ENCODE peak calls at places on chromosomes 7 and 10, in ten cellular contexts. H is occipital lobe; X is activated CD8-positive, alpha-beta T cell treated with anti-CD3 and anti-CD28 coated beads, Interleukin-2, amount 10 ng/mL, durations not matched to agents 7 days and 5 days; S is hypothalamus; J is H54; P is NT2/D1; I is astrocyte of the spinal cord; U is effector CD4-positive, alpha-beta T cell; Y is CD4-positive, CD25-positive, alpha-beta regulatory T cell; D is substantia nigra. K is an unnamed sample.

GRCh38 chr10:103584216-103585010 is 90.9 kb downstream of the NEURL1 start:
- DNase-seq in H (peak), P (no peak), I (no peak), Y (peak), S (no peak), D (no peak), J (no peak), U (peak), X (peak), K (no peak)

GRCh38 chr7:90409667-90410066 is 6.4 kb downstream of the CLDN12 start:
- DNase-seq in U (no peak), J (no peak), D (no peak), X (no peak), P (no peak), H (no peak), Y (no peak), S (no peak), I (no peak), K (no peak)

GRCh38 chr7:108004220-108005142 is 1.5 kb upstream of the LAMB1 start:
- DNase-seq in I (peak), U (no peak), S (no peak), J (no peak), X (no peak), H (no peak), P (no peak), D (no peak), Y (no peak), K (peak)

GRCh38 chr7:44565097-44565794 is 8.5 kb downstream of the DDX56 start:
- DNase-seq in U (peak), Y (peak), X (peak), S (no peak), D (peak), J (peak), P (peak), I (peak), H (peak), K (no peak)

GRCh38 chr10:77887631-77888355 is 38.8 kb downstream of the DLG5 start:
- DNase-seq in P (no peak), Y (no peak), X (no peak), H (no peak), U (no peak), I (no peak), D (peak), S (no peak), J (no peak), K (no peak)

GRCh38 chr10:24622781-24623301 is 100.8 kb downstream of the ARHGAP21 start:
- DNase-seq in I (peak), Y (no peak), U (no peak), H (no peak), P (no peak), D (no peak), J (no peak), X (no peak), S (no peak), K (no peak)

GRCh38 chr10:8060704-8061121 is 6.2 kb downstream of the GATA3 start:
- DNase-seq in P (no peak), U (no peak), D (no peak), Y (no peak), J (no peak), X (peak), H (no peak), S (no peak), I (no peak), K (no peak)

GRCh38 chr10:127979017-127979416 is 72.1 kb downstream of the PTPRE start:
- DNase-seq in I (no peak), X (no peak), S (no peak), H (no peak), D (no peak), P (no peak), U (no peak), J (no peak), Y (no peak), K (no peak)

GRCh38 chr7:106329971-106330733 is 45.4 kb upstream of the NAMPT start:
- DNase-seq in S (no peak), J (no peak), X (no peak), U (no peak), D (no peak), Y (no peak), I (peak), H (no peak), P (no peak), K (no peak)

GRCh38 chr7:35971133-35971995 is 170.5 kb downstream of the SEPTIN7 start:
- DNase-seq in I (no peak), J (no peak), H (no peak), U (no peak), S (no peak), D (no peak), X (no peak), P (no peak), Y (no peak), K (no peak)

GRCh38 chr7:111677848-111678247 is 115.6 kb upstream of the IMMP2L start:
- DNase-seq in I (peak), U (no peak), J (no peak), P (no peak), H (no peak), X (no peak), D (no peak), S (no peak), Y (no peak), K (no peak)

GRCh38 chr7:1664711-1665591 is 5.1 kb upstream of the ELFN1 start:
- DNase-seq in U (peak), S (no peak), D (peak), I (peak), H (peak), P (peak), Y (peak), X (peak), J (peak), K (no peak)